ENCODE peak calls at places on chromosome 11, in nine cellular contexts. P is heart right ventricle, A is cardiac muscle cell, E is SK-N-SH, H is H7, Z is fibroblast of the aortic adventitia, N is psoas muscle, X is adrenal gland, W is fibroblast of pulmonary artery. C is an unnamed sample.

GRCh38 chr11:5690216-5690615 is 626 bp downstream of the TRIM22 start:
- DNase-seq in P (no peak), A (no peak), E (no peak), H (no peak), Z (peak), N (no peak), X (no peak), W (peak), C (no peak)

GRCh38 chr11:87355614-87356013 is 317.9 kb downstream of the TMEM135 start:
- DNase-seq in P (no peak), A (no peak), E (no peak), H (no peak), Z (peak), N (no peak), X (no peak), W (no peak), C (no peak)

GRCh38 chr11:67700141-67700540 is 25.7 kb upstream of the ALDH3B2 start:
- DNase-seq in P (no peak), A (no peak), E (no peak), H (no peak), Z (no peak), N (no peak), X (no peak), W (no peak), C (no peak)

GRCh38 chr11:124483422-124483821 is 37.9 kb upstream of the OR8B8 start:
- DNase-seq in P (no peak), A (no peak), E (no peak), H (peak), Z (no peak), N (no peak), X (no peak), W (no peak), C (no peak)

GRCh38 chr11:71459767-71460320 is 6.8 kb downstream of the NADSYN1 start:
- DNase-seq in P (no peak), A (no peak), E (no peak), H (no peak), Z (no peak), N (no peak), X (no peak), W (no peak), C (no peak)

GRCh38 chr11:81420668-81421550 is 1312.8 kb downstream of the FAM181B start:
- DNase-seq in P (no peak), A (peak), E (no peak), H (peak), Z (no peak), N (no peak), X (no peak), W (no peak), C (no peak)

GRCh38 chr11:68855205-68855978 is 13.7 kb upstream of the CPT1A start:
- DNase-seq in P (peak), A (no peak), E (peak), H (peak), Z (no peak), N (peak), X (no peak), W (peak), C (no peak)

GRCh38 chr11:14894657-14895598 is 2.9 kb upstream of the CYP2R1 start:
- DNase-seq in P (peak), A (no peak), E (no peak), H (no peak), Z (peak), N (peak), X (peak), W (peak), C (no peak)

DNA sequence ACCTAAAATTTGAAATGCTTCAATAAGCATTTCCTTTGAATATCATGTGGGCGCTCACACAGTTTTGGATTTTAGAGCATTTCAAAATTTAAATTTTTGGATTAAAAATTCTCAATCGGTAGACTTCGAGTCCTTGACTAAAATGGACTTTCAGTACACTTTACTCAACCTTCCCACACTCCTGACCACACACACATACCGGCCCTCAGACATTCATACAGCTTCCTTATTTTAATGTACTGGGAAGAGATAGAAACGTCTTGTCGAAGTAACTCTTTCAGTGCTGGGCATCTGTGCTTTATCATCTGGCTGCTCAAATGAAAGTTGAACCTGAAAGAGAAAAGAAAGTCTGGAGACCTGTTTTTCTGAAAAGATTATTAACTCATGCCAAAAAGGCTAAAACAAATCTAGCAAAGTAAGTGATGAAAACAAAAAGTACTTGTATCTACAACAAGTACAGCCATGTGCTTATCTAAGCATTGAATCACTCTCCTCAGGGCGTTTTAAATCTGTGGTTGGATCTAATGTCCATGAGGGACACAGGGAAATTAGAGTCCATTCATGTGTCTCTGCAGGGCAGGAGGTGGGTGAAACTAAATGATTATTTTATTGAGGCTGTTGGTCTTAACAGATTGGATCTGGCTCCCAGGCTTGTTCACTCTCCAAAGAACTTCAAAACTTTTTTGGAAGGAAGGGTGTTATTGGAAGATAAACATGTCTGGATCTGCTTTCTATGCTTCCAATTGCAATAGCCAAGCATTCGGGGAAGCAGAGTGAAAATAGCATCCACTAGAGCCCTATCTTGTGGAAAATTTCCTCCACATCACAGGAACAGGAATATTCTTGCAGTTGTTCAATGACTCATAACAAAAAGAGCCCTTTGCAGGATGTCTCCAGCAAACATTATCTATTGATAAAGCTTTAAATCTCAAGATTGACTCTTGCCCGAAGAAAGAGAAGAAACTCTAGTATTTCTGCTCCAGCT is 47.0 kb downstream of the CARD18 start:
- DNase-seq in P (no peak), A (no peak), E (no peak), H (no peak), Z (peak), N (no peak), X (no peak), W (no peak), C (no peak)
- H3K4me3 ChIP-seq in P (no peak), A (no peak), E (no peak), H (no peak), Z (no peak), N (no peak), X (no peak), W (no peak), C (no peak)

DNA sequence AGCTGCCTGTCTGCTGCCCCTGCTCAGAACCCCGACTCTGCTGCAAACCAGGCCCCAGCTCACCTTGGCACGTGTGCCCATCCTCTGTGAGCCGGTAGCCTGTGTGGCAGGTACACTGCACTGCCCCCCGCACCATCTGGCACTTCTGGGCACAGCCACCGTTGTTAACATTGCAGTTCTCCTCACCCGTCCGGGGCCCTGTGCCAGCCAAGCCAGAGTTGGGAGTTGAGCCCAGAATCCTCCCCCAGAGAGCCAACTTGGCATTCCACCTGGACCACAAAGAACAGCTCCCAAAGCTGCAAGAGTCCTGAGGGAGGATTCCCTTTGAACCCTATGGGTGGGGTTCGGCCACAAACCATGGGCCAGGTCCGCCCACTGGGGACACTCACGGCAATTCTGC is 22.5 kb downstream of the LRP4 start:
- DNase-seq in P (peak), A (no peak), E (no peak), H (no peak), Z (no peak), N (peak), X (no peak), W (no peak), C (no peak)
- H3K4me3 ChIP-seq in P (no peak), A (no peak), E (no peak), H (no peak), Z (no peak), N (no peak), X (no peak), W (no peak), C (no peak)

DNA sequence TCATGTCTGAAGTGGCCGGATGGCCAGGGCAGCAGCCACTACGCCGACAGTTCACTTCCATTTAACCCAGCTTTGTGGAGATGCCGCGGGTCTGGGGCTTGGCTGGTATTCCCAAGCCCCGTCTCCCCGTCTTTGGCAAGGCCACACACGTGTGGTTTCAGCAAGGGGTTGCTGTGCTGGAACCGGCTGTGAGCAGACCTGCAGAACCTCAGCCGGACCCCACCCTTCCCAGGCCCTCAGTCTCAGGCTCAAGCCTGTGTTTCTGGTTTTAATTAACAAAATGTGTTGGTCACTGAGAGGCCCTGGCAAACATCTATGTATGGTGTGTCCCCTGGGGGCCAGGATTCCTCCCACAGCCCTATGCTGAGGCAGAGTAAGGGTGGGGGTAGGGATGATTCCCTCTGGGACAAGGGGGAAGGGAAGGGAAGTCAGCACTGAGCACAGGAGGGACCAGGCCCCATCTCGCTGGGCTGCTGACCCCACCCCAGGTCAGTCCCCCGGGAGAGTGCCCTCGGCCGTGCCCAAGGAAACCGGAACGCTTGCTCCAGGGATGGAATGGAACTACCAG is 9.3 kb downstream of the OSBPL5 start:
- DNase-seq in P (peak), A (no peak), E (peak), H (peak), Z (peak), N (peak), X (no peak), W (no peak), C (no peak)
- H3K4me3 ChIP-seq in P (peak), A (no peak), E (no peak), H (no peak), Z (peak), N (no peak), X (no peak), W (no peak), C (no peak)

GRCh38 chr11:9745411-9746211 is 81.7 kb downstream of the SWAP70 start:
- DNase-seq in P (no peak), A (no peak), E (no peak), H (no peak), Z (no peak), N (no peak), X (no peak), W (no peak), C (no peak)
- H3K4me3 ChIP-seq in P (no peak), A (no peak), E (no peak), H (no peak), Z (no peak), N (no peak), X (no peak), W (no peak), C (no peak)

GRCh38 chr11:96097844-96098421 is 174.0 kb upstream of the MTMR2 start:
- DNase-seq in P (no peak), A (no peak), E (no peak), H (no peak), Z (peak), N (no peak), X (no peak), W (peak), C (no peak)
- H3K4me3 ChIP-seq in P (no peak), A (no peak), E (peak), H (no peak), Z (no peak), N (no peak), X (no peak), W (no peak), C (no peak)

DNA sequence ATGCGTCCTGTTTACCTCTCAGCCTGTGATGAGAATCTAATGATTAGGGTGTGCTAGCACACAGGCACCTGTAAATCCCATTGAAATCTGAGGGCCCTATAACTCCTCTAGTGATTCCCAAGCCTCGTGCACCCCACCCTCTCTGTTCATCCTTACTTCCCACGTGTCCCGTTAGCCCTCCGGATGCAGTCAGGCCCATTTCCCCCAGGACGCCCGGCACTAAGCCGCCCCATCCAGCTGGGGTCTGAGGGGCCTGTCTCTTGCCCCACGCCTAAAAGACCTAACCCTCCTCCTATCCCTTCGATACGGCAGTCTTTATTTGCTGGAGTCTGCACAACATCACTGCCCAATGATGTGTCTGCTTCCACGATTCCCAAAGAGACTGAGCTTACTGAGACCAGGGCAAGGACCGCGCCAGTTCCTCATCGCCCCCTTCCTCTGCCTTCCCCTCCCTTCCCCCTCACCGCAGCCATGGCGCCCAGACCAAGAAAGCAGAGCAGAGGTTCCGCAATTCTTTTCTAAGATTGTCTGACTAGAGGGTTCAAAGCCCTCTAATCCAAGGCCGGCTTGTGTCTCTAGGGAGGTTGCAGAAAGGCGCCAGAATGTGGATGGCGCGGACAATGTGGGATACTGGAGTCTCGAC is 1.0 kb upstream of the FADS2 start:
- DNase-seq in P (no peak), A (no peak), E (peak), H (no peak), Z (no peak), N (no peak), X (no peak), W (no peak), C (no peak)
- H3K4me3 ChIP-seq in P (peak), A (peak), E (peak), H (peak), Z (peak), N (peak), X (peak), W (peak), C (peak)

DNA sequence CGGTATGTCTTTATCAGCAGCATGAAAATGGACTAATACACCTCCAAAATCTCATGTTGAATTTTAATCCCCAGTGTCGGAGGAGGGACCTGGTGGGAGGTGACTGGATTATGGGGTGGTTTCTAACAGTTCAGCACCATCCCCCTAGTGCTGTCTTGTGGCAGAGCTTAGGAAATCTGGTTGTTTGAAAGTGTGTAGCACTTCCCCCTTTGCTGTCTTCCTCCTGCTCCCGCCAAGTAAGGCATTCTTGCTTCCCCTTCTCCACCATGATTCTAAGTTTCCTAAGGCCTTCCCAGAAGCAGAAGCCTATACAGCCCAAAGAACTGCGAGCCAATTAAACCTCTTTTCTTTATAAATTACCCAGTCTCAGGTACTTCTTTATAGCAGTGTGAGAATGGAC is 4.0 kb downstream of the CD59 start:
- DNase-seq in P (no peak), A (no peak), E (no peak), H (no peak), Z (no peak), N (no peak), X (no peak), W (no peak), C (no peak)
- H3K4me3 ChIP-seq in P (peak), A (no peak), E (no peak), H (no peak), Z (no peak), N (peak), X (no peak), W (peak), C (no peak)

GRCh38 chr11:111632798-111633197 is 30.5 kb downstream of the SIK2 start:
- DNase-seq in P (no peak), A (no peak), E (peak), H (no peak), Z (no peak), N (no peak), X (no peak), W (no peak), C (no peak)
- H3K4me3 ChIP-seq in P (no peak), A (no peak), E (no peak), H (no peak), Z (no peak), N (no peak), X (no peak), W (no peak), C (no peak)

GRCh38 chr11:63841554-63841953 is 2.6 kb downstream of the MARK2 start:
- DNase-seq in P (no peak), A (no peak), E (no peak), H (peak), Z (peak), N (no peak), X (no peak), W (peak), C (no peak)
- H3K4me3 ChIP-seq in P (peak), A (peak), E (peak), H (no peak), Z (peak), N (peak), X (peak), W (peak), C (peak)